ENCODE peak calls at places on chromosome 9, in four cellular contexts. R, P, N and S are unnamed samples.

GRCh38 chr9:92954078-92954861 is 6.9 kb downstream of the FGD3 start:
- DNase-seq in N (peak), P (peak), R (peak), S (no peak)

GRCh38 chr9:120439147-120439546 is 140.8 kb downstream of the CDK5RAP2 start:
- DNase-seq in R (no peak), N (no peak), P (no peak), S (no peak)

GRCh38 chr9:112032009-112032408 is 135.4 kb downstream of the UGCG start:
- DNase-seq in R (no peak), N (no peak), P (no peak), S (no peak)

GRCh38 chr9:125867752-125868400 is 120.7 kb downstream of the PBX3 start:
- DNase-seq in R (no peak), N (peak), P (no peak), S (no peak)

GRCh38 chr9:106799146-106799545 is 63.8 kb upstream of the ZNF462 start:
- DNase-seq in N (no peak), R (no peak), P (no peak), S (no peak)

GRCh38 chr9:20683351-20684034 is 566 bp upstream of the FOCAD start:
- DNase-seq in N (peak), R (peak), P (no peak), S (peak)

GRCh38 chr9:113219972-113220371 is 1.1 kb downstream of the FKBP15 start:
- DNase-seq in P (no peak), R (no peak), N (no peak), S (no peak)

GRCh38 chr9:105436753-105437152 is 11.1 kb upstream of the FSD1L start:
- DNase-seq in R (no peak), P (no peak), N (no peak), S (no peak)

GRCh38 chr9:103471241-103471640 is 476.1 kb downstream of the CYLC2 start:
- DNase-seq in P (no peak), R (no peak), N (no peak), S (no peak)

GRCh38 chr9:116151966-116152381 is 1.6 kb upstream of the PAPPA start:
- DNase-seq in R (no peak), P (no peak), N (no peak), S (no peak)

GRCh38 chr9:90065851-90066250 is 461.0 kb downstream of the GADD45G start:
- DNase-seq in R (no peak), N (no peak), P (no peak), S (no peak)

GRCh38 chr9:124251605-124252366 is 6.0 kb upstream of the NEK6 start:
- DNase-seq in N (no peak), P (no peak), R (peak), S (no peak)

GRCh38 chr9:33320568-33321261 is 30.4 kb downstream of the NFX1 start:
- DNase-seq in N (peak), R (no peak), P (no peak), S (no peak)

GRCh38 chr9:133684461-133685361 is 48.5 kb downstream of the DBH start:
- DNase-seq in N (no peak), R (no peak), P (peak), S (no peak)

GRCh38 chr9:69028754-69029153 is 6.8 kb upstream of the FXN start:
- DNase-seq in P (no peak), N (no peak), R (no peak), S (no peak)

GRCh38 chr9:75088646-75089368 is 493 bp downstream of the OSTF1 start:
- DNase-seq in P (peak), R (peak), N (peak), S (peak)

GRCh38 chr9:121871431-121872025 is 220.1 kb downstream of the DAB2IP start:
- DNase-seq in N (peak), R (no peak), P (no peak), S (no peak)

GRCh38 chr9:89793551-89793950 is 188.7 kb downstream of the GADD45G start:
- DNase-seq in R (peak), N (no peak), P (peak), S (no peak)

GRCh38 chr9:126388964-126389363 is 62.3 kb downstream of the MVB12B start:
- DNase-seq in N (no peak), P (no peak), R (no peak), S (no peak)

GRCh38 chr9:86413966-86414880 is 60.0 kb upstream of the TUT7 start:
- DNase-seq in P (no peak), R (no peak), N (no peak), S (no peak)

GRCh38 chr9:73133921-73134407 is 17.7 kb upstream of the ANXA1 start:
- DNase-seq in P (no peak), R (peak), N (no peak), S (no peak)

GRCh38 chr9:135480942-135481315 is 1.3 kb downstream of the PPP1R26 start:
- DNase-seq in N (no peak), P (no peak), R (no peak), S (no peak)

GRCh38 chr9:135482015-135482754 is 2.6 kb downstream of the PPP1R26 start:
- DNase-seq in N (no peak), P (no peak), R (no peak), S (no peak)

GRCh38 chr9:135479469-135480052 is at the start of gene PPP1R26:
- DNase-seq in R (no peak), P (no peak), N (peak), S (no peak)

GRCh38 chr9:135478858-135479468 is 619 bp upstream of the PPP1R26 start:
- DNase-seq in N (peak), R (peak), P (peak), S (peak)

GRCh38 chr9:135480071-135480941 is 724 bp downstream of the PPP1R26 start:
- DNase-seq in N (peak), P (peak), R (no peak), S (no peak)
- TF ChIP-seq POLR2A in N (no peak), P (no peak), R (no peak), S (no peak)

GRCh38 chr9:81719972-81720371 is 30.6 kb upstream of the TLE1 start:
- DNase-seq in R (no peak), P (no peak), N (no peak), S (no peak)

GRCh38 chr9:81716409-81716808 is 27.1 kb upstream of the TLE1 start:
- DNase-seq in N (peak), R (no peak), P (no peak), S (no peak)

GRCh38 chr9:81717061-81717746 is 27.9 kb upstream of the TLE1 start:
- DNase-seq in N (no peak), R (no peak), P (no peak), S (no peak)

GRCh38 chr9:81718244-81718643 is 28.9 kb upstream of the TLE1 start:
- DNase-seq in P (no peak), N (no peak), R (no peak), S (no peak)

GRCh38 chr9:81717747-81718077 is 28.4 kb upstream of the TLE1 start:
- DNase-seq in P (no peak), N (no peak), R (no peak), S (no peak)
- H3K4me3 ChIP-seq in P (no peak), N (no peak), R (no peak), S (no peak)

GRCh38 chr9:12973702-12974101 is 198.9 kb downstream of the LURAP1L start:
- DNase-seq in N (no peak), P (no peak), R (no peak), S (no peak)
- H3K27ac ChIP-seq in N (no peak), P (no peak), R (no peak), S (no peak)

DNA sequence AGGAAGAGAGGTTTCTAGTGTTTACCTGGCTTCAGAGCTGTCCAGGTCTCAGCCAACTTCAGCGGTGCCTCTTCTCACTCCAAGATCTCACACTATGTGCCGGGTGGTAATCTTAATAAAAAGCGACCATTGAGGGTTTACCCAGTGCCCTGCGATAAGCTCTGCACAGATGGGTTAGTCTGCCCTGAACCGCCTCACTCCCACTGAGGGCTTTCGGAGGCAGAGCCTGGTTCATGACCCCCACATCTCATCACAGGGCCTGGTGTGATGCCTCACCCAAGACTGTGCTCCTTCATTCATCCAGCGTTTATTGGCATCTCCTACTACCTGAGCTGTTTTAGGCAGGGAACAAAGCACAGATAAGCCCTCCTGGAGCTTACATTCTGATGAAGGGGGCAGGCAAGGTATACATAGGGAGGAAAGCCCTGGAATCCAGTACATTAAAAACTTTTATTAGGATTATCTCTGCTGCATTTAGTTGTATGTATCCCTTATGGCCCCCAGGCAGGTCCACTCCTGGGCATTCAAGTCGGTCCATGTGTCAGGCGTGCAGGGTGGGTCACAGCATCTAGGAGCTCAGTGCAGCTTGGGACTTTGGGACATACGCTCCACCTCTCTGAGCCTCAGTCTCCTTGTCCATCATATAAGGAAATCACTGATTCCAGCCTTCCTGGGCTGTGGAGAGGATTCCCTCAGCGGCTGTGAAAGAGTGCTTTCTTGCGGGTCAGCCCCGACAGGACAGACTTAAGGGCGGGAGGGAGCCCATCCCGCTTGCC is 613 bp upstream of the COL15A1 start:
- DNase-seq in P (no peak), N (no peak), R (no peak), S (no peak)
- TF ChIP-seq POLR2A in P (no peak), N (no peak), R (no peak), S (no peak)

DNA sequence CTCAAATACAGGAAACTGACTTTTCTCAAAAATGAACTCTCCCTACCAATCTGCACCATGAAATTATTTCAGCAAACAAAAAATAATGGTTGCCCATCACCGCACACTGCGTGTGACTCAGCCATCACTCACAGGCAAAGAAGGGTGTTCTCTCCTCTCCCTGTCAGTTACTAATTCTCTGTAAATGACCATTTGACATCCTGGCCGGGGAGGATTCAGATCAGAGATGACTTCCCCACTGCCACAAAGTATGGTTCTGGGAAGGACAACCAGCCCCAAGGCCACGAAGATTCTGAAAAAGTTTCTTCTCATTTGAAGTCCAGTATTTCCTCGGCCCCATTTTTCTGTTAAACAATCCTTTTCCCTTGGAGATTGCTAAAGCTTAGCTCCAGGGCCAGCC is 199.4 kb downstream of the AUH start:
- DNase-seq in N (no peak), R (no peak), P (no peak), S (no peak)
- H3K4me3 ChIP-seq in N (no peak), R (peak), P (peak), S (no peak)

GRCh38 chr9:12916037-12916436 is 141.2 kb downstream of the LURAP1L start:
- DNase-seq in N (no peak), R (no peak), P (no peak), S (no peak)
- H3K27ac ChIP-seq in N (no peak), R (no peak), P (no peak), S (no peak)

GRCh38 chr9:96564217-96564616 is 55.4 kb downstream of the CDC14B start:
- DNase-seq in R (no peak), P (no peak), N (no peak), S (no peak)

GRCh38 chr9:96567203-96567700 is 52.4 kb downstream of the CDC14B start:
- DNase-seq in N (no peak), R (no peak), P (peak), S (no peak)

GRCh38 chr9:96565684-96566360 is 53.8 kb downstream of the CDC14B start:
- DNase-seq in P (no peak), R (no peak), N (no peak), S (no peak)

DNA sequence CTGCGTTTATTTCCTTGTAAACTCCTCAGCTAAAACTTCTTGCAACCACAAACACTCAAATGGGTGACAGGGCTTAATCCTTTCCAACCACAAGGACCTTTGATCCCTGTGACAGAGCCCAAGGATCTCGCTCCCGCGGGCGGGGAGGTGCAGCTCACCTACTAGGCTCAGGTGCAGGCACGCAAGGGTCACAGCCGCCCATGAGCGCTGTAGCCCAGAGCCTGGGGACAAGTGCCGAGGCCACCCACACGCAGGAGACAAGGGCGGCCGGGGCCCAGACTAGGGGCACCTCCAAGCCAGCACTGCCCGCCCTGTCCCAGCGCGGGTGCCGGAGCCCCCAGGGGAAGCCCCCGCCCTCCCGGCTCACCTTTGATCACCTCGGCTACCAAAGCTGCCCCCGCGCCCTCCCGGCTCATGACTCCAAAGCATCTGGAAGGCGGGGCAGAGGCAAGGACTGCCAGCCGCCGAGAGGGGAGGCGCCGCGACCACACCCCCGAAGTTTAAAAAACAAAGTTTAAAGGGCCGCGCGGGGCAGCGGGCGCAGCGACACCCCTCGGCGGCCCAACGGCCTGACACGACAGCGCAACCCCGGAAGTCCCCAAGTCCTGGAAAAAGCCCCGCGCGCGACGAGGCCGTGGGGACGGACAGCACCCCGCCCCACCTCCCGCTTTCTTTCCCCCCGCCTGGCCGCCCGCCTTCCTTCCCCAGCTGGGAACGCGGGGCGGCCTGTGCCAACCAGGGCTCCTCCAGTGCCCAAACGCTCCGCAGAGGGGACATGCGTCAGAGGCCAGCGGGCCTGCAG is 53.0 kb downstream of the CDC14B start:
- DNase-seq in N (peak), R (peak), P (peak), S (peak)
- TF ChIP-seq POLR2A in N (peak), R (peak), P (no peak), S (no peak)